ENCODE peak calls at places on chromosomes 12 and 14, in seven cellular contexts. S is HAP-1; F is stimulated activated CD8-positive, alpha-beta memory T cell treated with anti-CD3 and anti-CD28 coated beads, Interleukin-7, amount 100 ng/mL, for 1 hour; G is Peyer's patch; V is EL; U is activated gamma-delta T cell; K is left ventricle myocardium inferior. N is an unnamed sample.
A peak's percentile ranks its signal among the peaks of the same experiment; 100 is the strongest.

GRCh38 chr14:86450075-86450474 is 920.1 kb downstream of the FLRT2 start:
- DNase-seq in S (no peak), F (no peak), G (no peak), V (no peak), U (no peak), K (no peak), N (no peak)

GRCh38 chr12:120015313-120015712 is 26.3 kb downstream of the BICDL1 start:
- DNase-seq in S (no peak), F (no peak), G (no peak), V (no peak), U (no peak), K (no peak), N (no peak)

GRCh38 chr12:19695244-19696098 is 256.2 kb downstream of the AEBP2 start:
- DNase-seq in S (no peak), F (no peak), G (no peak), V (peak; percentile 28), U (no peak), K (no peak), N (no peak)

GRCh38 chr14:23078692-23079116 is 16.2 kb downstream of the ACIN1 start:
- DNase-seq in S (no peak), F (no peak), G (peak; percentile 88), V (peak; percentile 99), U (no peak), K (no peak), N (no peak)

GRCh38 chr14:106845286-106846087 is 1319.1 kb downstream of the TMEM121 start:
- DNase-seq in S (peak; percentile 9), F (no peak), G (peak; percentile 93), V (no peak), U (no peak), K (no peak), N (no peak)

GRCh38 chr12:12056951-12057350 is 13.8 kb upstream of the BCL2L14 start:
- DNase-seq in S (no peak), F (no peak), G (no peak), V (no peak), U (no peak), K (no peak), N (no peak)

GRCh38 chr12:103085541-103085940 is 128.1 kb downstream of the ASCL1 start:
- DNase-seq in S (no peak), F (no peak), G (no peak), V (no peak), U (no peak), K (no peak), N (no peak)

GRCh38 chr14:99758121-99758871 is 34.9 kb upstream of the EML1 start:
- DNase-seq in S (peak; percentile 55), F (no peak), G (no peak), V (peak; percentile 99), U (no peak), K (no peak), N (no peak)

GRCh38 chr12:15186593-15186992 is 34.6 kb downstream of the RERG start:
- DNase-seq in S (no peak), F (no peak), G (no peak), V (no peak), U (no peak), K (no peak), N (no peak)

GRCh38 chr14:102264775-102265174 is 40.2 kb downstream of the MOK start:
- DNase-seq in S (no peak), F (no peak), G (no peak), V (no peak), U (no peak), K (peak; percentile 52), N (no peak)

GRCh38 chr12:38934696-38935095 is 29.3 kb upstream of the CPNE8 start:
- DNase-seq in S (no peak), F (no peak), G (no peak), V (no peak), U (no peak), K (no peak), N (no peak)

GRCh38 chr14:101875726-101876268 is 88.6 kb upstream of the DYNC1H1 start:
- DNase-seq in S (no peak), F (no peak), G (no peak), V (no peak), U (no peak), K (no peak), N (no peak)

GRCh38 chr14:37985826-37986470 is 221.8 kb upstream of the SSTR1 start:
- DNase-seq in S (peak; percentile 43), F (peak; percentile 27), G (peak; percentile 81), V (peak; percentile 67), U (no peak), K (no peak), N (no peak)

GRCh38 chr12:41302979-41303403 is 114.9 kb downstream of the PDZRN4 start:
- DNase-seq in S (no peak), F (no peak), G (no peak), V (no peak), U (no peak), K (no peak), N (no peak)

GRCh38 chr14:63200035-63200740 is 4.1 kb upstream of the RHOJ start:
- DNase-seq in S (no peak), F (no peak), G (no peak), V (no peak), U (no peak), K (peak; percentile 25), N (no peak)

GRCh38 chr12:32051511-32052299 is 54.9 kb upstream of the BICD1 start:
- DNase-seq in S (no peak), F (no peak), G (no peak), V (peak; percentile 98), U (no peak), K (no peak), N (no peak)

GRCh38 chr14:58296731-58297130 is 1.6 kb upstream of the ARID4A start:
- DNase-seq in S (no peak), F (no peak), G (no peak), V (peak; percentile 25), U (no peak), K (no peak), N (no peak)

GRCh38 chr14:34911209-34912150 is 36.3 kb upstream of the BAZ1A start:
- DNase-seq in S (peak; percentile 22), F (no peak), G (no peak), V (peak; percentile 62), U (no peak), K (no peak), N (no peak)

GRCh38 chr14:30020271-30020670 is 92.6 kb upstream of the PRKD1 start:
- DNase-seq in S (no peak), F (no peak), G (no peak), V (no peak), U (no peak), K (no peak), N (no peak)

GRCh38 chr12:9334026-9334692 is 126.0 kb upstream of the PZP start:
- DNase-seq in S (peak; percentile 14), F (no peak), G (no peak), V (no peak), U (no peak), K (no peak), N (no peak)